ENCODE peak calls at places on chromosomes 7 and 10, in eight cellular contexts. One of them, this sample, is unnamed. For H3K9me3, the result is how much of the 10 kb centered on the place peaks cover.

GRCh38 chr7:22666732-22667131 is 60.3 kb upstream of the IL6 start:
- DNase-seq in CD8-positive, alpha-beta T cell: no peak
- DNase-seq in upper lobe of right lung: no peak
- DNase-seq in K562: no peak
- DNase-seq in heart right ventricle: no peak
- DNase-seq in RWPE2: no peak
- DNase-seq in cardiac muscle cell: no peak
- DNase-seq in mesenchymal stem cell: no peak
- DNase-seq in this sample: no peak

GRCh38 chr10:80814147-80814652 is 276.5 kb downstream of the SH2D4B start:
- DNase-seq in CD8-positive, alpha-beta T cell: no peak
- DNase-seq in upper lobe of right lung: no peak
- DNase-seq in K562: no peak
- DNase-seq in heart right ventricle: no peak
- DNase-seq in RWPE2: no peak
- DNase-seq in cardiac muscle cell: no peak
- DNase-seq in mesenchymal stem cell: no peak
- DNase-seq in this sample: no peak

GRCh38 chr7:36127075-36127740 is 25.8 kb upstream of the EEPD1 start:
- DNase-seq in CD8-positive, alpha-beta T cell: no peak
- DNase-seq in upper lobe of right lung: no peak
- DNase-seq in K562: no peak
- DNase-seq in heart right ventricle: no peak
- DNase-seq in RWPE2: no peak
- DNase-seq in cardiac muscle cell: no peak
- DNase-seq in mesenchymal stem cell: peak
- DNase-seq in this sample: no peak

GRCh38 chr10:27911645-27912044 is 87.2 kb downstream of the ODAD2 start:
- DNase-seq in CD8-positive, alpha-beta T cell: no peak
- DNase-seq in upper lobe of right lung: no peak
- DNase-seq in K562: no peak
- DNase-seq in heart right ventricle: no peak
- DNase-seq in RWPE2: no peak
- DNase-seq in cardiac muscle cell: peak
- DNase-seq in mesenchymal stem cell: peak
- DNase-seq in this sample: no peak

GRCh38 chr7:45067582-45067981 is 21.2 kb downstream of the NACAD start:
- DNase-seq in CD8-positive, alpha-beta T cell: no peak
- DNase-seq in upper lobe of right lung: no peak
- DNase-seq in K562: no peak
- DNase-seq in heart right ventricle: no peak
- DNase-seq in RWPE2: no peak
- DNase-seq in cardiac muscle cell: no peak
- DNase-seq in mesenchymal stem cell: no peak
- DNase-seq in this sample: no peak

GRCh38 chr7:42193457-42194111 is 43.4 kb downstream of the GLI3 start:
- DNase-seq in CD8-positive, alpha-beta T cell: no peak
- DNase-seq in upper lobe of right lung: no peak
- DNase-seq in K562: no peak
- DNase-seq in heart right ventricle: no peak
- DNase-seq in RWPE2: no peak
- DNase-seq in cardiac muscle cell: no peak
- DNase-seq in mesenchymal stem cell: peak
- DNase-seq in this sample: peak

GRCh38 chr10:3655528-3655927 is 129.5 kb downstream of the KLF6 start:
- DNase-seq in CD8-positive, alpha-beta T cell: no peak
- DNase-seq in upper lobe of right lung: no peak
- DNase-seq in K562: no peak
- DNase-seq in heart right ventricle: no peak
- DNase-seq in RWPE2: no peak
- DNase-seq in cardiac muscle cell: no peak
- DNase-seq in mesenchymal stem cell: no peak
- DNase-seq in this sample: peak

GRCh38 chr10:123309740-123310139 is 155.5 kb downstream of the BUB3 start:
- DNase-seq in CD8-positive, alpha-beta T cell: no peak
- DNase-seq in upper lobe of right lung: peak
- DNase-seq in K562: no peak
- DNase-seq in heart right ventricle: no peak
- DNase-seq in RWPE2: no peak
- DNase-seq in cardiac muscle cell: no peak
- DNase-seq in mesenchymal stem cell: no peak
- DNase-seq in this sample: no peak

GRCh38 chr10:117956972-117957371 is 89.8 kb downstream of the RAB11FIP2 start:
- DNase-seq in CD8-positive, alpha-beta T cell: no peak
- DNase-seq in upper lobe of right lung: no peak
- DNase-seq in K562: no peak
- DNase-seq in heart right ventricle: no peak
- DNase-seq in RWPE2: no peak
- DNase-seq in cardiac muscle cell: no peak
- DNase-seq in mesenchymal stem cell: no peak
- DNase-seq in this sample: no peak

GRCh38 chr7:3309140-3309539 is 8.1 kb downstream of the SDK1 start:
- DNase-seq in CD8-positive, alpha-beta T cell: no peak
- DNase-seq in upper lobe of right lung: no peak
- DNase-seq in K562: no peak
- DNase-seq in heart right ventricle: no peak
- DNase-seq in RWPE2: no peak
- DNase-seq in cardiac muscle cell: no peak
- DNase-seq in mesenchymal stem cell: peak
- DNase-seq in this sample: no peak

GRCh38 chr10:79319372-79319771 is 27.9 kb upstream of the PPIF start:
- DNase-seq in CD8-positive, alpha-beta T cell: no peak
- DNase-seq in upper lobe of right lung: no peak
- DNase-seq in K562: no peak
- DNase-seq in heart right ventricle: no peak
- DNase-seq in RWPE2: no peak
- DNase-seq in cardiac muscle cell: no peak
- DNase-seq in mesenchymal stem cell: no peak
- DNase-seq in this sample: no peak

GRCh38 chr10:71290331-71290730 is 28.7 kb upstream of the SLC29A3 start:
- DNase-seq in CD8-positive, alpha-beta T cell: no peak
- DNase-seq in upper lobe of right lung: no peak
- DNase-seq in K562: no peak
- DNase-seq in heart right ventricle: no peak
- DNase-seq in RWPE2: no peak
- DNase-seq in cardiac muscle cell: no peak
- DNase-seq in mesenchymal stem cell: no peak
- DNase-seq in this sample: no peak

GRCh38 chr10:131653140-131653539 is 247.7 kb upstream of the PPP2R2D start:
- DNase-seq in CD8-positive, alpha-beta T cell: no peak
- DNase-seq in upper lobe of right lung: peak
- DNase-seq in K562: no peak
- DNase-seq in heart right ventricle: no peak
- DNase-seq in RWPE2: peak
- DNase-seq in cardiac muscle cell: no peak
- DNase-seq in mesenchymal stem cell: no peak
- DNase-seq in this sample: no peak

GRCh38 chr7:88311675-88312036 is 5.0 kb upstream of the STEAP4 start:
- DNase-seq in CD8-positive, alpha-beta T cell: no peak
- DNase-seq in upper lobe of right lung: no peak
- DNase-seq in K562: no peak
- DNase-seq in heart right ventricle: no peak
- DNase-seq in RWPE2: no peak
- DNase-seq in cardiac muscle cell: no peak
- DNase-seq in mesenchymal stem cell: no peak
- DNase-seq in this sample: no peak

GRCh38 chr10:4069491-4069890 is 284.5 kb upstream of the KLF6 start:
- DNase-seq in CD8-positive, alpha-beta T cell: no peak
- DNase-seq in upper lobe of right lung: no peak
- DNase-seq in K562: no peak
- DNase-seq in heart right ventricle: no peak
- DNase-seq in RWPE2: no peak
- DNase-seq in cardiac muscle cell: no peak
- DNase-seq in mesenchymal stem cell: peak
- DNase-seq in this sample: no peak

GRCh38 chr7:131031100-131031868 is 296.4 kb upstream of the MKLN1 start:
- DNase-seq in CD8-positive, alpha-beta T cell: no peak
- DNase-seq in upper lobe of right lung: no peak
- DNase-seq in K562: no peak
- DNase-seq in heart right ventricle: no peak
- DNase-seq in RWPE2: no peak
- DNase-seq in cardiac muscle cell: no peak
- DNase-seq in mesenchymal stem cell: no peak
- DNase-seq in this sample: no peak

DNA sequence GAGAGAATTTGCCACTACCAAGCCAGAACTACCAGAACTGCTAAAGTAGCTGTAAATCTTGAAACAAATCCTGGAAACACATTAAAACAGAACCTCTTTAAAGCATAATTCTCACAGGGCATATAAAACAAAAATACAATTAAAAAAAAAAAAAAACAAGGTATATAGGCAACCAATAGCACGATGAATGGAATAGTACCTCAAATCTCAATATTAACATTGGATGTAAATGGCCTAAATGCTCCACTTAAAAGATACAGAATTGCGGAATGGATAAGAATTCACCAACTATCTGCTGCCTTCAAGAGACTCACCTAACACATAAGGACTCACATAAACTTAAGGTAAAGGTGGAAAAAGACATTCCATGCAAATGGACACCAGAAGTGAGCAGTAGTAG is 17.2 kb downstream of the LMBR1 start:
- DNase-seq in CD8-positive, alpha-beta T cell: no peak
- DNase-seq in upper lobe of right lung: no peak
- DNase-seq in K562: no peak
- DNase-seq in heart right ventricle: no peak
- DNase-seq in RWPE2: no peak
- DNase-seq in cardiac muscle cell: no peak
- DNase-seq in mesenchymal stem cell: no peak
- DNase-seq in this sample: no peak
- H3K9me3 ChIP-seq in CD8-positive, alpha-beta T cell: under half
- H3K9me3 ChIP-seq in upper lobe of right lung: under half
- H3K9me3 ChIP-seq in K562: under half
- H3K9me3 ChIP-seq in heart right ventricle: under half
- H3K9me3 ChIP-seq in RWPE2: under half
- H3K9me3 ChIP-seq in cardiac muscle cell: under half
- H3K9me3 ChIP-seq in mesenchymal stem cell: under half
- H3K9me3 ChIP-seq in this sample: under half

DNA sequence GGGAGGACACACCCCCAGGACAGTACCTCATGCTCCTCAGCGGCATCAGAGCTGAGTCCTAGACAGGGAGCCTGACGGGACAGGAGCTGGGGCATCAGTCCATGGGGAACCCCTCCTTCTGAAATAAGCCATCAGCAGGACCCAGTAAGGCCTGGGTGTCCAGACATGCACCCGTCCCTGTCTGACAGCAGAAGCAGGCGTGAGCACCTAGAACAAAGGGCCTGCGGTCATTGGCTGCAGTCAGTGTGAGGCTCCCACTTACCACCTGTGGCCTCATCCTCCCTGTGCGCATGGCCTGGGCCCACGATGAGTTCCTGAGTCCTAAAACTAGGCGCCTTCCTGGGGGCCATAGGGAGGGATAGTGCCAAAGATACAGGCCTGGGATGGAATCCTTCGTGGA is 484.7 kb downstream of the PTPRN2 start:
- DNase-seq in CD8-positive, alpha-beta T cell: no peak
- DNase-seq in upper lobe of right lung: peak
- DNase-seq in K562: no peak
- DNase-seq in heart right ventricle: no peak
- DNase-seq in RWPE2: no peak
- DNase-seq in cardiac muscle cell: no peak
- DNase-seq in mesenchymal stem cell: no peak
- DNase-seq in this sample: no peak
- H3K9me3 ChIP-seq in CD8-positive, alpha-beta T cell: under half
- H3K9me3 ChIP-seq in upper lobe of right lung: under half
- H3K9me3 ChIP-seq in K562: under half
- H3K9me3 ChIP-seq in heart right ventricle: under half
- H3K9me3 ChIP-seq in RWPE2: under half
- H3K9me3 ChIP-seq in cardiac muscle cell: under half
- H3K9me3 ChIP-seq in mesenchymal stem cell: under half
- H3K9me3 ChIP-seq in this sample: under half

DNA sequence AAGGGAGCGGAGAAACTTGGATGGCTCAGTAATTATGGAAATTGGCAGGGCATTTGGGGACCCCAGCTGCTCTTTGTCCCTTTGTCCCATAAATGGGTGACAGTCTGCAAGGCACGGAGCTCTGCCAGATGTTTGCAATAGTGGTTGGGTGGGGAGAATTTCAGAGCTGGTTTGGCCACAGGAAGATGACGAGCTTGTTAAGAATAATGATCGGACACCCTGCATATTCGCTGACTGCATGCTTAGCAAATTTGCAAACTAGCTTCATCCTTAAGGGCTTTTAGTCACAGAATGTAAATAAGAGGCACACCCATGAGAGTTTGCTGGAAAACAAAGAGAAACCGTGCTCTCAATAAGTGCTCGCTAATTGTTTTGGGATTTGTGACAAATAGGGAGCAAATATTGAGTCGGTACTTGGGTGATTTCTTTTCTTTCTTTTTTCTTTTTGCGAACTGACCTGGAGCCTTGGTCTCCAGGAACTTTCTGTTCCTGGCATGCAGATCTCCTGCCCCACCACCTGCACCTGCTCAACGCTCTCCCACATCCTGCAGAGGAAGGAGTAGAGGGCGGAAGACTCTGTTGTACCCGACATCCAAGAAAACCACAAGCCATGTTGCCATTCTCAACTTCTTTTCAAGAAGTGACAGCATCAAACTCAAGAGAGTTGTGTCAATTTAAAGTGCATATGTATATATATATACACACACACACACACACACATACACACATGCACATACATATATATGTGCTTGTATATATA is 238.9 kb downstream of the CAMK1D start:
- DNase-seq in CD8-positive, alpha-beta T cell: no peak
- DNase-seq in upper lobe of right lung: no peak
- DNase-seq in K562: no peak
- DNase-seq in heart right ventricle: no peak
- DNase-seq in RWPE2: no peak
- DNase-seq in cardiac muscle cell: no peak
- DNase-seq in mesenchymal stem cell: no peak
- DNase-seq in this sample: peak
- H3K9me3 ChIP-seq in CD8-positive, alpha-beta T cell: under half
- H3K9me3 ChIP-seq in upper lobe of right lung: under half
- H3K9me3 ChIP-seq in K562: under half
- H3K9me3 ChIP-seq in heart right ventricle: under half
- H3K9me3 ChIP-seq in RWPE2: under half
- H3K9me3 ChIP-seq in cardiac muscle cell: under half
- H3K9me3 ChIP-seq in mesenchymal stem cell: under half
- H3K9me3 ChIP-seq in this sample: under half

GRCh38 chr10:48985621-48986158 is 46.0 kb upstream of the LRRC18 start:
- DNase-seq in CD8-positive, alpha-beta T cell: no peak
- DNase-seq in upper lobe of right lung: no peak
- DNase-seq in K562: no peak
- DNase-seq in heart right ventricle: no peak
- DNase-seq in RWPE2: no peak
- DNase-seq in cardiac muscle cell: no peak
- DNase-seq in mesenchymal stem cell: no peak
- DNase-seq in this sample: no peak
- H3K9me3 ChIP-seq in CD8-positive, alpha-beta T cell: under half
- H3K9me3 ChIP-seq in upper lobe of right lung: under half
- H3K9me3 ChIP-seq in K562: under half
- H3K9me3 ChIP-seq in heart right ventricle: under half
- H3K9me3 ChIP-seq in RWPE2: under half
- H3K9me3 ChIP-seq in cardiac muscle cell: under half
- H3K9me3 ChIP-seq in mesenchymal stem cell: under half
- H3K9me3 ChIP-seq in this sample: under half

GRCh38 chr10:15223174-15223573 is 54.7 kb upstream of the NMT2 start:
- DNase-seq in CD8-positive, alpha-beta T cell: no peak
- DNase-seq in upper lobe of right lung: no peak
- DNase-seq in K562: no peak
- DNase-seq in heart right ventricle: no peak
- DNase-seq in RWPE2: no peak
- DNase-seq in cardiac muscle cell: no peak
- DNase-seq in mesenchymal stem cell: no peak
- DNase-seq in this sample: no peak
- H3K9me3 ChIP-seq in CD8-positive, alpha-beta T cell: under half
- H3K9me3 ChIP-seq in upper lobe of right lung: under half
- H3K9me3 ChIP-seq in K562: under half
- H3K9me3 ChIP-seq in heart right ventricle: under half
- H3K9me3 ChIP-seq in RWPE2: under half
- H3K9me3 ChIP-seq in cardiac muscle cell: under half
- H3K9me3 ChIP-seq in mesenchymal stem cell: under half
- H3K9me3 ChIP-seq in this sample: under half

This sample was measured in DND-41.